ENCODE peak calls at places on chromosomes 16 and 17, in eight cellular contexts. K, W, S, O, T, X, Y and Z are unnamed samples. For H3K4me1 and H3K27me3, the result is how much of the 10 kb centered on the place peaks cover.

GRCh38 chr17:32386844-32387243 is 36.9 kb downstream of the ZNF207 start:
- DNase-seq in X (no peak), W (no peak), O (no peak), K (no peak), Y (no peak), S (no peak), T (no peak), Z (no peak)

GRCh38 chr17:38747385-38748328 is 479 bp downstream of the PCGF2 start:
- DNase-seq in X (no peak), W (no peak), S (no peak), K (no peak), Y (no peak), T (peak), O (peak), Z (no peak)

GRCh38 chr16:500699-501098 is 26.8 kb upstream of the CAPN15 start:
- DNase-seq in K (no peak), T (no peak), O (no peak), X (no peak), Y (no peak), S (no peak), W (no peak), Z (no peak)

GRCh38 chr17:58539703-58540102 is 25.3 kb upstream of the MTMR4 start:
- DNase-seq in S (no peak), X (no peak), T (no peak), Y (no peak), W (no peak), K (no peak), O (no peak), Z (no peak)

GRCh38 chr17:65690626-65691310 is 129.3 kb upstream of the AXIN2 start:
- DNase-seq in K (no peak), O (no peak), S (no peak), W (no peak), X (no peak), Y (no peak), T (no peak), Z (no peak)

GRCh38 chr16:79362312-79362970 is 238.1 kb downstream of the MAF start:
- DNase-seq in X (no peak), S (no peak), O (no peak), W (no peak), Y (no peak), T (no peak), K (no peak), Z (no peak)

GRCh38 chr16:64997121-64997520 is 124.7 kb downstream of the CDH11 start:
- DNase-seq in S (no peak), T (no peak), X (no peak), Y (no peak), K (no peak), O (no peak), W (no peak), Z (no peak)

GRCh38 chr17:82696916-82697807 is 1.3 kb downstream of the RAB40B start:
- DNase-seq in O (no peak), W (no peak), S (no peak), X (no peak), T (no peak), Y (no peak), K (no peak), Z (no peak)

GRCh38 chr16:66360624-66361324 is 5.7 kb upstream of the CDH5 start:
- DNase-seq in Y (no peak), S (no peak), X (no peak), W (no peak), K (no peak), O (no peak), T (no peak), Z (no peak)

GRCh38 chr16:72923757-72924156 is 124.2 kb downstream of the ZFHX3 start:
- DNase-seq in T (no peak), S (no peak), X (no peak), O (no peak), K (no peak), W (no peak), Y (no peak), Z (no peak)

GRCh38 chr16:9049241-9049640 is 42.2 kb upstream of the HAPSTR1 start:
- DNase-seq in O (no peak), Y (no peak), X (no peak), S (no peak), T (no peak), W (no peak), K (no peak), Z (no peak)

GRCh38 chr17:76554131-76554530 is 14.3 kb downstream of the PRCD start:
- DNase-seq in O (no peak), T (no peak), Y (no peak), W (peak), S (no peak), K (peak), X (peak), Z (no peak)

GRCh38 chr16:77117687-77118086 is 73.3 kb upstream of the MON1B start:
- DNase-seq in W (no peak), K (no peak), X (no peak), T (no peak), O (no peak), S (no peak), Y (no peak), Z (no peak)

GRCh38 chr16:67951485-67951884 is 7.6 kb upstream of the LCAT start:
- DNase-seq in Y (no peak), S (no peak), W (peak), O (no peak), X (peak), T (no peak), K (no peak), Z (peak)

GRCh38 chr17:33328129-33328528 is 35.0 kb upstream of the ASIC2 start:
- DNase-seq in X (no peak), T (no peak), Y (no peak), O (no peak), K (no peak), W (no peak), S (no peak), Z (no peak)

GRCh38 chr16:57645691-57646387 is 17.4 kb downstream of the ADGRG1 start:
- DNase-seq in K (no peak), W (no peak), X (no peak), O (no peak), S (no peak), Y (no peak), T (peak), Z (peak)

GRCh38 chr16:31355701-31356100 is 725 bp downstream of the ITGAX start:
- DNase-seq in T (no peak), O (no peak), S (no peak), W (no peak), Y (no peak), K (no peak), X (no peak), Z (no peak)

GRCh38 chr16:75464130-75464918 is at the start of gene TMEM170A:
- DNase-seq in O (peak), W (peak), T (peak), K (peak), Y (peak), S (peak), X (peak), Z (peak)

GRCh38 chr16:47920709-47921108 is 235.1 kb downstream of the ABCC12 start:
- DNase-seq in W (no peak), S (no peak), K (no peak), O (no peak), T (no peak), X (no peak), Y (no peak), Z (no peak)

GRCh38 chr16:67428146-67428731 is 2.7 kb upstream of the HSD11B2 start:
- DNase-seq in Y (no peak), W (peak), X (peak), O (peak), K (no peak), T (peak), S (no peak), Z (peak)

GRCh38 chr17:29111816-29112499 is 68.2 kb downstream of the MYO18A start:
- DNase-seq in T (peak), X (peak), S (no peak), K (peak), Y (peak), O (peak), W (peak), Z (peak)

GRCh38 chr17:76232342-76232741 is 8.0 kb downstream of the RNF157 start:
- DNase-seq in X (no peak), Y (no peak), S (no peak), O (no peak), K (no peak), W (no peak), T (no peak), Z (no peak)

GRCh38 chr17:52143536-52143935 is 15.0 kb downstream of the CA10 start:
- DNase-seq in S (no peak), W (no peak), O (no peak), Y (no peak), K (no peak), T (no peak), X (no peak), Z (no peak)

GRCh38 chr17:43483674-43484551 is at the start of gene DHX8:
- DNase-seq in X (peak), S (peak), W (peak), O (peak), K (peak), Y (peak), T (peak), Z (peak)

GRCh38 chr17:75619506-75620431 is 13.5 kb upstream of the SMIM5 start:
- DNase-seq in S (no peak), T (no peak), Y (no peak), W (peak), O (no peak), X (no peak), K (no peak), Z (no peak)

GRCh38 chr16:891353-891740 is 79.4 kb downstream of the LMF1 start:
- DNase-seq in T (no peak), K (no peak), X (no peak), O (no peak), S (no peak), W (no peak), Y (no peak), Z (no peak)

GRCh38 chr17:65071861-65072260 is 15.3 kb upstream of the GNA13 start:
- DNase-seq in K (no peak), T (no peak), O (no peak), X (no peak), Y (no peak), W (no peak), S (no peak), Z (no peak)

GRCh38 chr17:17729620-17730249 is 48.5 kb downstream of the RAI1 start:
- DNase-seq in T (no peak), Y (peak), W (peak), S (no peak), X (no peak), O (no peak), K (no peak), Z (no peak)
- H3K4me1 ChIP-seq in T (under half), Y (under half), W (under half), S (half or more), X (under half), O (under half), K (under half), Z (under half)

GRCh38 chr16:1916654-1916990 is 1.6 kb downstream of the HS3ST6 start:
- DNase-seq in X (no peak), W (no peak), O (no peak), S (no peak), T (no peak), Y (no peak), K (no peak), Z (no peak)
- H3K27me3 ChIP-seq in X (under half), W (under half), O (under half), S (under half), T (under half), Y (under half), K (half or more), Z (half or more)

DNA sequence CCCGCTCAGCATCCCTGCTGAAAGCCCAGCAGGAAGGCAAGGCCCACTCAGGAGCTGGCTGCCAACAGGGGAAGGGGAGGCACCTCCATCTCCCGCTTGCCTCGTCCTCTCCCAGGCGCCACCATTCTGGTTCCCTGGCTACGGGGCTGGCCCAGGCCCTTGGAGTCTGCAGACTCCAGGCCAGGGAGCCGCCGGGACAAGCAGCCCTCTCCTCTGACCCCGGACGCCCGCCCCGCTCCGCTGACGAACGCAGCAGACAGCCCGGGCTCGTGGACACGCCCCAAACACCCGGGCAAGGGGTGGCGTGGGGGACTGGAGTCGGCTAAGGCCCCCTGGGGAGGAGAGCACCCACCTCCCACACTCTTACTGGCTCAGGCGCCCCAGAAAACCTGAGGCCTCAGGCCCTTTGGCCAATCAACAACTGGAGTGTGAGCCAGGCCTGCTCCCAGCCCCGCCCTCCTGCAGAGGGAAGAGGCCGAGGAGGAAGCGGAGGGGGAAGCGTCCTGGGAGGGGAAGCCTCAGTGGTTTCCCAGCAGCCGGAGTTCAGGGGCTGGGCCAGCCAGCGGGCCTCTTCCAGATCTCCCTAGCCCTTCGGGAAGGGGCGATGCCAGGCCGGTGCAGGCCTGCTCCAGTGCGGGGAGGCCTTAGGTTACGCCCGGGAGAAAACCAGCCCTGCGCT is 4.2 kb downstream of the MNT start:
- DNase-seq in O (peak), X (peak), T (peak), Y (peak), K (peak), S (peak), W (peak), Z (peak)
- H3K4me1 ChIP-seq in O (under half), X (half or more), T (half or more), Y (half or more), K (under half), S (under half), W (half or more), Z (half or more)

GRCh38 chr17:8118769-8119574 is 658 bp upstream of the ALOXE3 start:
- DNase-seq in Y (peak), S (no peak), W (peak), T (peak), X (peak), K (peak), O (peak), Z (peak)
- H3K27me3 ChIP-seq in Y (under half), S (under half), W (under half), T (under half), X (under half), K (under half), O (under half), Z (under half)

GRCh38 chr16:3823427-3823826 is 57.1 kb downstream of the CREBBP start:
- DNase-seq in T (no peak), K (no peak), Y (no peak), S (no peak), O (no peak), W (no peak), X (no peak), Z (no peak)
- H3K4me1 ChIP-seq in T (under half), K (half or more), Y (under half), S (half or more), O (under half), W (half or more), X (under half), Z (under half)

DNA sequence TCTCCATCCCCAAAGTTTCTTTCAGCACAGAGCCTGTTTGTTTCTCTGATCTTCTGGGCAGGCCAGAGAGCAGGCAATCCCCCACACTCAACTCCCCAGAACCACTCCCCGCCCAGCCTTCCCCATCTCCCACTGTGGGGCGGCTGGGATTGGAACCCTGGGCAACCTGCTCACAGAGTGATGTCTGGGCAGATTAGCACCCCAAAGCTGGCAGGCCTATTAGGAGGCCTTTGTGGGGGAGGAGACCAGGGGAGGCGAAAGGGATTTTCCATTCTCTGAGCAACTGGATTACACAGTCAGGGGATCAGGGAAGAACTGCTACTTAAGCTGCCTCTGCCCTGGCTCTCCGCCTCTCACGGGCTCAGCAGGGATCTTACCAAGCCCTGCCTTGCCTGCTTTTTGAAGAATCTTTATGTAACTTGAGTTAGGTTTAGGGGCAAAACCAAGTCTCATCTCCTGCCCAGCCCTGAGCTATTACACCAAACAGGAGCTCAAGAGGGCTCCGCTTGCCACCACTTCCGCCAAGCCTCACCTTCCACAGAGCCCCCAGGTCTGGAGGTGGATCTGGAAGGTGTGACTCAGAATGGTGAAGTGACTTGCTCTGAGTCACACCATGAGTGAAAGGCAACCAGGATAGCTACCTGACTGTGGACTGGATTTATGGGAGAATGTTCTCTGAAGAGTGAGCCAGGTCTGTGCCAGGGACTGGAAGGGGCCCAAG is 16.0 kb upstream of the LHX1 start:
- DNase-seq in S (no peak), X (no peak), O (no peak), T (no peak), K (no peak), Y (no peak), W (no peak), Z (no peak)
- H3K27me3 ChIP-seq in S (under half), X (under half), O (under half), T (under half), K (under half), Y (under half), W (under half), Z (half or more)

GRCh38 chr16:11557811-11558210 is 28.9 kb downstream of the LITAF start:
- DNase-seq in X (peak), O (no peak), W (no peak), K (no peak), Y (no peak), S (no peak), T (no peak), Z (no peak)
- H3K4me1 ChIP-seq in X (under half), O (under half), W (half or more), K (under half), Y (half or more), S (under half), T (under half), Z (under half)

GRCh38 chr16:86220552-86220951 is 289.8 kb upstream of the FOXF1 start:
- DNase-seq in S (no peak), Y (no peak), W (peak), X (no peak), T (no peak), O (no peak), K (no peak), Z (no peak)
- H3K27me3 ChIP-seq in S (under half), Y (under half), W (under half), X (under half), T (under half), O (under half), K (under half), Z (under half)